ENCODE peak calls at places on chromosomes 7 and 10, in nine cellular contexts. One of them, this sample, is unnamed.

GRCh38 chr10:61628875-61629513 is 33.7 kb upstream of the CABCOCO1 start:
- DNase-seq in thoracic aorta: no peak
- DNase-seq in CD8-positive, alpha-beta T cell: no peak
- DNase-seq in heart left ventricle: no peak
- DNase-seq in neural progenitor cell: no peak
- DNase-seq in heart right ventricle: no peak
- DNase-seq in IMR-90: peak; percentile 95
- DNase-seq in neuronal stem cell: no peak
- DNase-seq in adrenal gland: no peak
- DNase-seq in this sample: no peak

GRCh38 chr7:5424689-5425506 is 1.3 kb upstream of the TNRC18 start:
- DNase-seq in thoracic aorta: no peak
- DNase-seq in CD8-positive, alpha-beta T cell: no peak
- DNase-seq in heart left ventricle: peak; percentile 82
- DNase-seq in neural progenitor cell: peak; percentile 60
- DNase-seq in heart right ventricle: peak; percentile 80
- DNase-seq in IMR-90: peak; percentile 33
- DNase-seq in neuronal stem cell: no peak
- DNase-seq in adrenal gland: peak; percentile 54
- DNase-seq in this sample: peak; percentile 66

GRCh38 chr10:79451046-79451699 is 5.7 kb upstream of the ZCCHC24 start:
- DNase-seq in thoracic aorta: no peak
- DNase-seq in CD8-positive, alpha-beta T cell: no peak
- DNase-seq in heart left ventricle: no peak
- DNase-seq in neural progenitor cell: no peak
- DNase-seq in heart right ventricle: no peak
- DNase-seq in IMR-90: no peak
- DNase-seq in neuronal stem cell: no peak
- DNase-seq in adrenal gland: no peak
- DNase-seq in this sample: no peak

GRCh38 chr10:98446656-98447221 is at the start of gene HPS1:
- DNase-seq in thoracic aorta: no peak
- DNase-seq in CD8-positive, alpha-beta T cell: peak; percentile 76
- DNase-seq in heart left ventricle: peak; percentile 91
- DNase-seq in neural progenitor cell: peak; percentile 78
- DNase-seq in heart right ventricle: peak; percentile 79
- DNase-seq in IMR-90: peak; percentile 58
- DNase-seq in neuronal stem cell: peak; percentile 26
- DNase-seq in adrenal gland: peak; percentile 83
- DNase-seq in this sample: peak; percentile 87

GRCh38 chr7:155653773-155654172 is 9.3 kb downstream of the RBM33 start:
- DNase-seq in thoracic aorta: no peak
- DNase-seq in CD8-positive, alpha-beta T cell: no peak
- DNase-seq in heart left ventricle: no peak
- DNase-seq in neural progenitor cell: no peak
- DNase-seq in heart right ventricle: no peak
- DNase-seq in IMR-90: peak; percentile 63
- DNase-seq in neuronal stem cell: no peak
- DNase-seq in adrenal gland: peak; percentile 55
- DNase-seq in this sample: no peak

GRCh38 chr7:21572914-21573313 is 30.1 kb downstream of the DNAH11 start:
- DNase-seq in thoracic aorta: no peak
- DNase-seq in CD8-positive, alpha-beta T cell: no peak
- DNase-seq in heart left ventricle: no peak
- DNase-seq in neural progenitor cell: no peak
- DNase-seq in heart right ventricle: no peak
- DNase-seq in IMR-90: no peak
- DNase-seq in neuronal stem cell: no peak
- DNase-seq in adrenal gland: no peak
- DNase-seq in this sample: no peak

GRCh38 chr10:251982-252582 is 116.8 kb downstream of the ZMYND11 start:
- DNase-seq in thoracic aorta: no peak
- DNase-seq in CD8-positive, alpha-beta T cell: no peak
- DNase-seq in heart left ventricle: no peak
- DNase-seq in neural progenitor cell: no peak
- DNase-seq in heart right ventricle: no peak
- DNase-seq in IMR-90: no peak
- DNase-seq in neuronal stem cell: no peak
- DNase-seq in adrenal gland: no peak
- DNase-seq in this sample: no peak

GRCh38 chr7:159192013-159192412 is 47.3 kb upstream of the VIPR2 start:
- DNase-seq in thoracic aorta: no peak
- DNase-seq in CD8-positive, alpha-beta T cell: no peak
- DNase-seq in heart left ventricle: no peak
- DNase-seq in neural progenitor cell: no peak
- DNase-seq in heart right ventricle: no peak
- DNase-seq in IMR-90: no peak
- DNase-seq in neuronal stem cell: no peak
- DNase-seq in adrenal gland: no peak
- DNase-seq in this sample: no peak

GRCh38 chr7:155984609-155985405 is 172.5 kb upstream of the SHH start:
- DNase-seq in thoracic aorta: no peak
- DNase-seq in CD8-positive, alpha-beta T cell: no peak
- DNase-seq in heart left ventricle: no peak
- DNase-seq in neural progenitor cell: no peak
- DNase-seq in heart right ventricle: no peak
- DNase-seq in IMR-90: no peak
- DNase-seq in neuronal stem cell: no peak
- DNase-seq in adrenal gland: no peak
- DNase-seq in this sample: no peak

GRCh38 chr10:68121862-68122261 is 12.6 kb downstream of the MYPN start:
- DNase-seq in thoracic aorta: no peak
- DNase-seq in CD8-positive, alpha-beta T cell: no peak
- DNase-seq in heart left ventricle: no peak
- DNase-seq in neural progenitor cell: no peak
- DNase-seq in heart right ventricle: no peak
- DNase-seq in IMR-90: no peak
- DNase-seq in neuronal stem cell: no peak
- DNase-seq in adrenal gland: no peak
- DNase-seq in this sample: no peak

GRCh38 chr10:12393831-12394230 is 44.5 kb downstream of the CAMK1D start:
- DNase-seq in thoracic aorta: no peak
- DNase-seq in CD8-positive, alpha-beta T cell: no peak
- DNase-seq in heart left ventricle: no peak
- DNase-seq in neural progenitor cell: no peak
- DNase-seq in heart right ventricle: no peak
- DNase-seq in IMR-90: no peak
- DNase-seq in neuronal stem cell: no peak
- DNase-seq in adrenal gland: no peak
- DNase-seq in this sample: no peak

GRCh38 chr10:15416034-15416433 is 44.9 kb upstream of the FAM171A1 start:
- DNase-seq in thoracic aorta: no peak
- DNase-seq in CD8-positive, alpha-beta T cell: no peak
- DNase-seq in heart left ventricle: no peak
- DNase-seq in neural progenitor cell: no peak
- DNase-seq in heart right ventricle: no peak
- DNase-seq in IMR-90: no peak
- DNase-seq in neuronal stem cell: no peak
- DNase-seq in adrenal gland: no peak
- DNase-seq in this sample: no peak

GRCh38 chr10:17062493-17063487 is 66.8 kb downstream of the CUBN start:
- DNase-seq in thoracic aorta: peak; percentile 31
- DNase-seq in CD8-positive, alpha-beta T cell: no peak
- DNase-seq in heart left ventricle: peak; percentile 42
- DNase-seq in neural progenitor cell: peak; percentile 6
- DNase-seq in heart right ventricle: peak; percentile 11
- DNase-seq in IMR-90: peak; percentile 88
- DNase-seq in neuronal stem cell: no peak
- DNase-seq in adrenal gland: no peak
- DNase-seq in this sample: peak; percentile 46

GRCh38 chr10:119962837-119963236 is 70.3 kb downstream of the SEC23IP start:
- DNase-seq in thoracic aorta: no peak
- DNase-seq in CD8-positive, alpha-beta T cell: no peak
- DNase-seq in heart left ventricle: no peak
- DNase-seq in neural progenitor cell: no peak
- DNase-seq in heart right ventricle: no peak
- DNase-seq in IMR-90: no peak
- DNase-seq in neuronal stem cell: no peak
- DNase-seq in adrenal gland: no peak
- DNase-seq in this sample: no peak

GRCh38 chr10:15703167-15703880 is 16.4 kb downstream of the ITGA8 start:
- DNase-seq in thoracic aorta: no peak
- DNase-seq in CD8-positive, alpha-beta T cell: no peak
- DNase-seq in heart left ventricle: no peak
- DNase-seq in neural progenitor cell: no peak
- DNase-seq in heart right ventricle: no peak
- DNase-seq in IMR-90: no peak
- DNase-seq in neuronal stem cell: no peak
- DNase-seq in adrenal gland: no peak
- DNase-seq in this sample: no peak

GRCh38 chr10:86349474-86349873 is 17.1 kb downstream of the GRID1 start:
- DNase-seq in thoracic aorta: no peak
- DNase-seq in CD8-positive, alpha-beta T cell: no peak
- DNase-seq in heart left ventricle: no peak
- DNase-seq in neural progenitor cell: peak; percentile 79
- DNase-seq in heart right ventricle: no peak
- DNase-seq in IMR-90: no peak
- DNase-seq in neuronal stem cell: no peak
- DNase-seq in adrenal gland: no peak
- DNase-seq in this sample: no peak

GRCh38 chr7:14902589-14902963 is at the start of gene DGKB:
- DNase-seq in thoracic aorta: no peak
- DNase-seq in CD8-positive, alpha-beta T cell: no peak
- DNase-seq in heart left ventricle: peak; percentile 39
- DNase-seq in neural progenitor cell: peak; percentile 70
- DNase-seq in heart right ventricle: peak; percentile 38
- DNase-seq in IMR-90: peak; percentile 3
- DNase-seq in neuronal stem cell: peak; percentile 30
- DNase-seq in adrenal gland: no peak
- DNase-seq in this sample: peak; percentile 15

GRCh38 chr7:114243019-114243507 is 171.6 kb upstream of the FOXP2 start:
- DNase-seq in thoracic aorta: no peak
- DNase-seq in CD8-positive, alpha-beta T cell: no peak
- DNase-seq in heart left ventricle: no peak
- DNase-seq in neural progenitor cell: no peak
- DNase-seq in heart right ventricle: no peak
- DNase-seq in IMR-90: no peak
- DNase-seq in neuronal stem cell: no peak
- DNase-seq in adrenal gland: no peak
- DNase-seq in this sample: no peak

DNA sequence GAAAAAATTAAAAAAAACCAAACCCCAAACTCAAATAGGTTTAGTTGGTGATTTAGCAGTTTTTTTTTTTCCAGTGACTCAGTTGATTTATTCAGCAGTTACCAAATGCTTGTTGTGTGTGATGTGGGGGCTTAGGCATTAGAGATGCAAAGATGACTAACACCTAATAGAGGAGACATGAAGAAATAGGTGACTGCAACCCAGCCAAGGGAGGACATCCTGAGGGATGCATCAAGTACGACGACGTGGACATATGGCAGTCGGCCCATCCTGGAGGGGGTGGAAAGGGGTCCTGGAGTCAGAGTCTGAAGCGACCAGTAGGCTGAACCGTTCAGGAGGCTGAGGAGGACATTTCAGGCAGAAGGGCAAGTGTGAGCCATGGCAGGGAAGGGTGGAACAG is 35.5 kb downstream of the LRMDA start:
- DNase-seq in thoracic aorta: no peak
- DNase-seq in CD8-positive, alpha-beta T cell: no peak
- DNase-seq in heart left ventricle: no peak
- DNase-seq in neural progenitor cell: no peak
- DNase-seq in heart right ventricle: no peak
- DNase-seq in IMR-90: no peak
- DNase-seq in neuronal stem cell: no peak
- DNase-seq in adrenal gland: no peak
- DNase-seq in this sample: no peak
- H3K27ac ChIP-seq in thoracic aorta: no peak overlapping the region
- H3K27ac ChIP-seq in CD8-positive, alpha-beta T cell: no peak overlapping the region
- H3K27ac ChIP-seq in heart left ventricle: no peak overlapping the region
- H3K27ac ChIP-seq in neural progenitor cell: no peak overlapping the region
- H3K27ac ChIP-seq in heart right ventricle: no peak overlapping the region
- H3K27ac ChIP-seq in IMR-90: no peak overlapping the region
- H3K27ac ChIP-seq in neuronal stem cell: no peak overlapping the region
- H3K27ac ChIP-seq in adrenal gland: no peak overlapping the region
- H3K27ac ChIP-seq in this sample: no peak overlapping the region

GRCh38 chr10:72315054-72315453 is 39.7 kb downstream of the DNAJB12 start:
- DNase-seq in thoracic aorta: no peak
- DNase-seq in CD8-positive, alpha-beta T cell: no peak
- DNase-seq in heart left ventricle: no peak
- DNase-seq in neural progenitor cell: peak; percentile 38
- DNase-seq in heart right ventricle: no peak
- DNase-seq in IMR-90: no peak
- DNase-seq in neuronal stem cell: no peak
- DNase-seq in adrenal gland: peak; percentile 68
- DNase-seq in this sample: peak; percentile 47
- H3K4me1 ChIP-seq in thoracic aorta: peaks cover 51% of the 10 kb centered on the region
- H3K4me1 ChIP-seq in CD8-positive, alpha-beta T cell: peaks cover 71% of the 10 kb centered on the region
- H3K4me1 ChIP-seq in heart left ventricle: peaks cover 68% of the 10 kb centered on the region
- H3K4me1 ChIP-seq in neural progenitor cell: peaks cover 23% of the 10 kb centered on the region
- H3K4me1 ChIP-seq in heart right ventricle: peaks cover 53% of the 10 kb centered on the region
- H3K4me1 ChIP-seq in IMR-90: peaks cover 22% of the 10 kb centered on the region
- H3K4me1 ChIP-seq in neuronal stem cell: peaks cover 13% of the 10 kb centered on the region
- H3K4me1 ChIP-seq in adrenal gland: peaks cover 53% of the 10 kb centered on the region
- H3K4me1 ChIP-seq in this sample: peaks cover 32% of the 10 kb centered on the region

GRCh38 chr7:69862413-69863064 is 264.3 kb downstream of the AUTS2 start:
- DNase-seq in thoracic aorta: no peak
- DNase-seq in CD8-positive, alpha-beta T cell: no peak
- DNase-seq in heart left ventricle: no peak
- DNase-seq in neural progenitor cell: no peak
- DNase-seq in heart right ventricle: no peak
- DNase-seq in IMR-90: no peak
- DNase-seq in neuronal stem cell: no peak
- DNase-seq in adrenal gland: no peak
- DNase-seq in this sample: no peak
- H3K27ac ChIP-seq in thoracic aorta: no peak overlapping the region
- H3K27ac ChIP-seq in CD8-positive, alpha-beta T cell: no peak overlapping the region
- H3K27ac ChIP-seq in heart left ventricle: no peak overlapping the region
- H3K27ac ChIP-seq in neural progenitor cell: no peak overlapping the region
- H3K27ac ChIP-seq in heart right ventricle: no peak overlapping the region
- H3K27ac ChIP-seq in IMR-90: no peak overlapping the region
- H3K27ac ChIP-seq in neuronal stem cell: no peak overlapping the region
- H3K27ac ChIP-seq in adrenal gland: no peak overlapping the region
- H3K27ac ChIP-seq in this sample: no peak overlapping the region

GRCh38 chr7:131105294-131105802 is 222.3 kb upstream of the MKLN1 start:
- DNase-seq in thoracic aorta: no peak
- DNase-seq in CD8-positive, alpha-beta T cell: no peak
- DNase-seq in heart left ventricle: no peak
- DNase-seq in neural progenitor cell: no peak
- DNase-seq in heart right ventricle: no peak
- DNase-seq in IMR-90: peak; percentile 11
- DNase-seq in neuronal stem cell: peak; percentile 8
- DNase-seq in adrenal gland: peak; percentile 45
- DNase-seq in this sample: no peak

GRCh38 chr7:131107343-131108211 is 220.1 kb upstream of the MKLN1 start:
- DNase-seq in thoracic aorta: peak; percentile 28
- DNase-seq in CD8-positive, alpha-beta T cell: peak; percentile 66
- DNase-seq in heart left ventricle: peak; percentile 80
- DNase-seq in neural progenitor cell: peak; percentile 62
- DNase-seq in heart right ventricle: peak; percentile 79
- DNase-seq in IMR-90: peak; percentile 83
- DNase-seq in neuronal stem cell: peak; percentile 39
- DNase-seq in adrenal gland: peak; percentile 85
- DNase-seq in this sample: peak; percentile 78

GRCh38 chr7:131106681-131107342 is 220.9 kb upstream of the MKLN1 start:
- DNase-seq in thoracic aorta: no peak
- DNase-seq in CD8-positive, alpha-beta T cell: peak; percentile 71
- DNase-seq in heart left ventricle: peak; percentile 53
- DNase-seq in neural progenitor cell: peak; percentile 56
- DNase-seq in heart right ventricle: peak; percentile 71
- DNase-seq in IMR-90: no peak
- DNase-seq in neuronal stem cell: peak; percentile 24
- DNase-seq in adrenal gland: peak; percentile 43
- DNase-seq in this sample: peak; percentile 74

GRCh38 chr7:131104611-131105293 is 222.9 kb upstream of the MKLN1 start:
- DNase-seq in thoracic aorta: no peak
- DNase-seq in CD8-positive, alpha-beta T cell: no peak
- DNase-seq in heart left ventricle: no peak
- DNase-seq in neural progenitor cell: no peak
- DNase-seq in heart right ventricle: no peak
- DNase-seq in IMR-90: peak; percentile 28
- DNase-seq in neuronal stem cell: no peak
- DNase-seq in adrenal gland: no peak
- DNase-seq in this sample: no peak

GRCh38 chr7:131105803-131106680 is 221.6 kb upstream of the MKLN1 start:
- DNase-seq in thoracic aorta: peak; percentile 60
- DNase-seq in CD8-positive, alpha-beta T cell: peak; percentile 91
- DNase-seq in heart left ventricle: peak; percentile 87
- DNase-seq in neural progenitor cell: peak; percentile 77
- DNase-seq in heart right ventricle: peak; percentile 81
- DNase-seq in IMR-90: peak; percentile 70
- DNase-seq in neuronal stem cell: peak; percentile 42
- DNase-seq in adrenal gland: peak; percentile 78
- DNase-seq in this sample: peak; percentile 83
- H3K4me1 ChIP-seq in thoracic aorta: peaks cover 55% of the 10 kb centered on the region
- H3K4me1 ChIP-seq in CD8-positive, alpha-beta T cell: peaks cover 67% of the 10 kb centered on the region
- H3K4me1 ChIP-seq in heart left ventricle: peaks cover 62% of the 10 kb centered on the region
- H3K4me1 ChIP-seq in neural progenitor cell: peaks cover 22% of the 10 kb centered on the region
- H3K4me1 ChIP-seq in heart right ventricle: peaks cover 33% of the 10 kb centered on the region
- H3K4me1 ChIP-seq in IMR-90: peaks cover 7% of the 10 kb centered on the region
- H3K4me1 ChIP-seq in neuronal stem cell: peaks cover 33% of the 10 kb centered on the region
- H3K4me1 ChIP-seq in adrenal gland: peaks cover 26% of the 10 kb centered on the region
- H3K4me1 ChIP-seq in this sample: peaks cover 22% of the 10 kb centered on the region

This sample was measured in ovary.